ENCODE peak calls at places on chromosome 19, in nine cellular contexts. J, G, V, A, W, H, D, F and U are unnamed samples.

GRCh38 chr19:48487544-48487943 is 18.4 kb downstream of the CYTH2 start:
- DNase-seq in J (no peak), G (no peak), V (no peak), A (no peak), W (no peak), H (no peak), D (no peak), F (no peak), U (no peak)

GRCh38 chr19:32498641-32499200 is 82.3 kb upstream of the PDCD5 start:
- DNase-seq in J (peak; percentile 2), G (no peak), V (no peak), A (no peak), W (no peak), H (no peak), D (peak; percentile 79), F (no peak), U (no peak)

GRCh38 chr19:34806976-34807860 is 34.2 kb upstream of the ZNF599 start:
- DNase-seq in J (no peak), G (no peak), V (no peak), A (no peak), W (no peak), H (no peak), D (no peak), F (no peak), U (no peak)

GRCh38 chr19:49145485-49146407 is 9.4 kb downstream of the HRC start:
- DNase-seq in J (peak; percentile 75), G (peak; percentile 68), V (peak; percentile 65), A (peak; percentile 31), W (peak; percentile 67), H (peak; percentile 85), D (peak; percentile 75), F (peak; percentile 87), U (peak; percentile 91)

GRCh38 chr19:10826236-10826635 is 9.8 kb downstream of the TMED1 start:
- DNase-seq in J (no peak), G (no peak), V (no peak), A (no peak), W (no peak), H (no peak), D (peak; percentile 54), F (no peak), U (no peak)

GRCh38 chr19:11422163-11423068 is 3.3 kb upstream of the RGL3 start:
- DNase-seq in J (peak; percentile 69), G (peak; percentile 57), V (peak; percentile 50), A (peak; percentile 94), W (peak; percentile 52), H (peak; percentile 58), D (peak; percentile 78), F (peak; percentile 91), U (peak; percentile 76)

GRCh38 chr19:47152632-47153031 is 22.0 kb downstream of the SAE1 start:
- DNase-seq in J (no peak), G (no peak), V (no peak), A (peak; percentile 83), W (no peak), H (no peak), D (no peak), F (no peak), U (no peak)

GRCh38 chr19:48665786-48666185 is 7.0 kb downstream of the NTN5 start:
- DNase-seq in J (no peak), G (no peak), V (no peak), A (no peak), W (no peak), H (no peak), D (no peak), F (no peak), U (no peak)

GRCh38 chr19:48635263-48635965 is 1.8 kb downstream of the DBP start:
- DNase-seq in J (peak; percentile 66), G (peak; percentile 68), V (peak; percentile 59), A (peak; percentile 66), W (peak; percentile 71), H (peak; percentile 74), D (peak; percentile 47), F (peak; percentile 75), U (peak; percentile 87)

GRCh38 chr19:1495799-1496713 is 5.1 kb downstream of the REEP6 start:
- DNase-seq in J (no peak), G (no peak), V (no peak), A (no peak), W (no peak), H (no peak), D (no peak), F (no peak), U (no peak)

GRCh38 chr19:39304701-39305571 is 8.7 kb downstream of the IFNL1 start:
- DNase-seq in J (no peak), G (no peak), V (no peak), A (no peak), W (no peak), H (no peak), D (no peak), F (no peak), U (no peak)

GRCh38 chr19:940591-941291 is 14.9 kb downstream of the ARID3A start:
- DNase-seq in J (peak; percentile 77), G (peak; percentile 69), V (peak; percentile 48), A (no peak), W (peak; percentile 37), H (no peak), D (no peak), F (peak; percentile 92), U (peak; percentile 67)

GRCh38 chr19:13120817-13121216 is 2.8 kb downstream of the NACC1 start:
- DNase-seq in J (no peak), G (no peak), V (no peak), A (no peak), W (no peak), H (no peak), D (no peak), F (no peak), U (no peak)

GRCh38 chr19:29045708-29046107 is 167.2 kb downstream of the UQCRFS1 start:
- DNase-seq in J (no peak), G (no peak), V (no peak), A (no peak), W (no peak), H (no peak), D (no peak), F (no peak), U (no peak)

GRCh38 chr19:15300533-15301194 is 31.7 kb downstream of the BRD4 start:
- DNase-seq in J (no peak), G (no peak), V (no peak), A (no peak), W (no peak), H (no peak), D (no peak), F (no peak), U (no peak)

GRCh38 chr19:3708207-3708931 is at the start of gene TJP3:
- DNase-seq in J (no peak), G (no peak), V (no peak), A (no peak), W (no peak), H (no peak), D (no peak), F (peak; percentile 85), U (no peak)

GRCh38 chr19:56671613-56671994 is at the start of gene ZNF835:
- DNase-seq in J (peak; percentile 44), G (peak; percentile 72), V (peak; percentile 76), A (no peak), W (peak; percentile 81), H (peak; percentile 80), D (no peak), F (peak; percentile 76), U (peak; percentile 69)

GRCh38 chr19:44689290-44690130 is 9.4 kb upstream of the CEACAM16 start:
- DNase-seq in J (peak; percentile 66), G (peak; percentile 64), V (peak; percentile 73), A (no peak), W (peak; percentile 69), H (peak; percentile 82), D (peak; percentile 57), F (peak; percentile 76), U (peak; percentile 64)

GRCh38 chr19:54192972-54193371 is 1.9 kb downstream of the TSEN34 start:
- DNase-seq in J (no peak), G (no peak), V (no peak), A (no peak), W (no peak), H (no peak), D (no peak), F (no peak), U (no peak)

GRCh38 chr19:46975918-46976782 is 43.5 kb upstream of the NPAS1 start:
- DNase-seq in J (no peak), G (no peak), V (no peak), A (peak; percentile 65), W (no peak), H (no peak), D (peak; percentile 75), F (peak; percentile 97), U (no peak)

GRCh38 chr19:37333457-37333856 is 37.4 kb upstream of the ZNF527 start:
- DNase-seq in J (no peak), G (no peak), V (no peak), A (no peak), W (no peak), H (no peak), D (no peak), F (no peak), U (no peak)

GRCh38 chr19:9406798-9407352 is 28.5 kb downstream of the ZNF266 start:
- DNase-seq in J (peak; percentile 17), G (peak; percentile 11), V (peak; percentile 27), A (peak; percentile 78), W (peak; percentile 58), H (peak; percentile 48), D (peak; percentile 32), F (peak; percentile 32), U (no peak)

GRCh38 chr19:17836530-17836929 is 11.3 kb downstream of the JAK3 start:
- DNase-seq in J (no peak), G (no peak), V (no peak), A (no peak), W (no peak), H (no peak), D (no peak), F (no peak), U (no peak)

GRCh38 chr19:12665281-12665573 is 1.3 kb downstream of the MAN2B1 start:
- DNase-seq in J (peak; percentile 31), G (peak; percentile 30), V (no peak), A (no peak), W (peak; percentile 48), H (peak; percentile 36), D (peak; percentile 100), F (peak; percentile 47), U (no peak)

GRCh38 chr19:15452111-15453047 is 2.6 kb upstream of the WIZ start:
- DNase-seq in J (peak; percentile 34), G (no peak), V (no peak), A (peak; percentile 96), W (no peak), H (no peak), D (no peak), F (peak; percentile 91), U (no peak)

GRCh38 chr19:4376991-4377781 is 23.2 kb downstream of the SH3GL1 start:
- DNase-seq in J (no peak), G (no peak), V (no peak), A (no peak), W (no peak), H (no peak), D (no peak), F (peak; percentile 72), U (no peak)

GRCh38 chr19:1947651-1948209 is 6.8 kb downstream of the CSNK1G2 start:
- DNase-seq in J (no peak), G (no peak), V (no peak), A (peak; percentile 27), W (no peak), H (no peak), D (no peak), F (no peak), U (no peak)

GRCh38 chr19:12791345-12792047 is at the start of gene JUNB:
- DNase-seq in J (peak; percentile 95), G (peak; percentile 97), V (peak; percentile 93), A (peak; percentile 89), W (peak; percentile 95), H (peak; percentile 93), D (peak; percentile 96), F (peak; percentile 99), U (peak; percentile 96)

GRCh38 chr19:35167251-35168119 is 12.9 kb downstream of the FXYD5 start:
- DNase-seq in J (no peak), G (no peak), V (no peak), A (no peak), W (no peak), H (no peak), D (peak; percentile 93), F (no peak), U (peak; percentile 40)

GRCh38 chr19:31947436-31947835 is 398.0 kb upstream of the ZNF507 start:
- DNase-seq in J (no peak), G (no peak), V (no peak), A (no peak), W (no peak), H (no peak), D (no peak), F (no peak), U (no peak)